ENCODE peak calls at places on chromosomes 16 and 17, in eight cellular contexts. One of them, this sample, is unnamed.
A peak's percentile ranks its signal among the peaks of the same experiment; 100 is the strongest.

GRCh38 chr17:81973432-81973831 is 4.0 kb upstream of the ASPSCR1 start:
- DNase-seq in PC-3: no peak
- DNase-seq in transverse colon: no peak
- DNase-seq in IMR-90: no peak
- DNase-seq in neural crest cell: no peak
- DNase-seq in pancreas: no peak
- DNase-seq in epithelial cell of proximal tubule: no peak
- DNase-seq in GM13977: no peak
- DNase-seq in this sample: no peak

GRCh38 chr17:43482103-43483012 is 1.4 kb upstream of the DHX8 start:
- DNase-seq in pancreas: no peak
- DNase-seq in GM13977: no peak
- DNase-seq in PC-3: no peak
- DNase-seq in neural crest cell: no peak
- DNase-seq in transverse colon: no peak
- DNase-seq in IMR-90: no peak
- DNase-seq in epithelial cell of proximal tubule: no peak
- DNase-seq in this sample: peak; percentile 27

GRCh38 chr17:74309902-74310301 is 16.1 kb upstream of the KIF19 start:
- DNase-seq in IMR-90: no peak
- DNase-seq in pancreas: no peak
- DNase-seq in neural crest cell: no peak
- DNase-seq in transverse colon: no peak
- DNase-seq in PC-3: no peak
- DNase-seq in GM13977: no peak
- DNase-seq in epithelial cell of proximal tubule: no peak
- DNase-seq in this sample: no peak

GRCh38 chr16:19696312-19696711 is 21.7 kb downstream of the KNOP1 start:
- DNase-seq in epithelial cell of proximal tubule: peak; percentile 48
- DNase-seq in GM13977: no peak
- DNase-seq in pancreas: peak; percentile 63
- DNase-seq in PC-3: peak; percentile 83
- DNase-seq in IMR-90: peak; percentile 88
- DNase-seq in neural crest cell: no peak
- DNase-seq in transverse colon: peak; percentile 92
- DNase-seq in this sample: peak; percentile 75

GRCh38 chr17:78722101-78722761 is 59.8 kb downstream of the CYTH1 start:
- DNase-seq in neural crest cell: no peak
- DNase-seq in epithelial cell of proximal tubule: no peak
- DNase-seq in PC-3: no peak
- DNase-seq in transverse colon: peak; percentile 63
- DNase-seq in IMR-90: no peak
- DNase-seq in pancreas: no peak
- DNase-seq in GM13977: peak; percentile 61
- DNase-seq in this sample: peak; percentile 79

GRCh38 chr17:43733956-43734355 is 24.6 kb downstream of the SOST start:
- DNase-seq in PC-3: no peak
- DNase-seq in pancreas: no peak
- DNase-seq in GM13977: no peak
- DNase-seq in neural crest cell: no peak
- DNase-seq in IMR-90: no peak
- DNase-seq in epithelial cell of proximal tubule: no peak
- DNase-seq in transverse colon: no peak
- DNase-seq in this sample: no peak

GRCh38 chr17:64385187-64386083 is 5.2 kb downstream of the PECAM1 start:
- DNase-seq in PC-3: peak; percentile 98
- DNase-seq in IMR-90: peak; percentile 88
- DNase-seq in GM13977: no peak
- DNase-seq in neural crest cell: no peak
- DNase-seq in transverse colon: peak; percentile 48
- DNase-seq in pancreas: no peak
- DNase-seq in epithelial cell of proximal tubule: peak; percentile 67
- DNase-seq in this sample: peak; percentile 19

GRCh38 chr17:32461853-32462617 is 17.7 kb downstream of the PSMD11 start:
- DNase-seq in IMR-90: peak; percentile 52
- DNase-seq in neural crest cell: peak; percentile 63
- DNase-seq in PC-3: peak; percentile 62
- DNase-seq in transverse colon: peak; percentile 63
- DNase-seq in GM13977: peak; percentile 53
- DNase-seq in pancreas: peak; percentile 33
- DNase-seq in epithelial cell of proximal tubule: no peak
- DNase-seq in this sample: peak; percentile 36

GRCh38 chr16:89491238-89491869 is 993 bp upstream of the ANKRD11 start:
- DNase-seq in PC-3: peak; percentile 3
- DNase-seq in IMR-90: no peak
- DNase-seq in pancreas: no peak
- DNase-seq in transverse colon: no peak
- DNase-seq in epithelial cell of proximal tubule: no peak
- DNase-seq in GM13977: no peak
- DNase-seq in neural crest cell: no peak
- DNase-seq in this sample: no peak

GRCh38 chr16:84647830-84648594 is at the start of gene KLHL36:
- DNase-seq in PC-3: peak; percentile 19
- DNase-seq in pancreas: peak; percentile 53
- DNase-seq in GM13977: peak; percentile 98
- DNase-seq in epithelial cell of proximal tubule: no peak
- DNase-seq in neural crest cell: peak; percentile 52
- DNase-seq in IMR-90: no peak
- DNase-seq in transverse colon: peak; percentile 63
- DNase-seq in this sample: peak; percentile 58

GRCh38 chr17:38562215-38562569 is 43.6 kb downstream of the SRCIN1 start:
- DNase-seq in IMR-90: no peak
- DNase-seq in PC-3: no peak
- DNase-seq in GM13977: no peak
- DNase-seq in pancreas: no peak
- DNase-seq in transverse colon: no peak
- DNase-seq in neural crest cell: no peak
- DNase-seq in epithelial cell of proximal tubule: no peak
- DNase-seq in this sample: no peak

GRCh38 chr16:31869511-31870201 is 4.0 kb upstream of the ZNF267 start:
- DNase-seq in IMR-90: peak; percentile 92
- DNase-seq in neural crest cell: no peak
- DNase-seq in transverse colon: peak; percentile 32
- DNase-seq in epithelial cell of proximal tubule: peak; percentile 67
- DNase-seq in GM13977: peak; percentile 34
- DNase-seq in pancreas: peak; percentile 66
- DNase-seq in PC-3: peak; percentile 69
- DNase-seq in this sample: peak; percentile 21

GRCh38 chr16:3112881-3113574 is 642 bp downstream of the ZNF205 start:
- DNase-seq in epithelial cell of proximal tubule: no peak
- DNase-seq in pancreas: no peak
- DNase-seq in transverse colon: no peak
- DNase-seq in IMR-90: peak; percentile 16
- DNase-seq in neural crest cell: no peak
- DNase-seq in PC-3: no peak
- DNase-seq in GM13977: no peak
- DNase-seq in this sample: no peak

GRCh38 chr16:3118204-3118790 is 5.9 kb downstream of the ZNF205 start:
- DNase-seq in neural crest cell: no peak
- DNase-seq in epithelial cell of proximal tubule: no peak
- DNase-seq in transverse colon: no peak
- DNase-seq in pancreas: no peak
- DNase-seq in IMR-90: no peak
- DNase-seq in PC-3: no peak
- DNase-seq in GM13977: no peak
- DNase-seq in this sample: no peak

GRCh38 chr16:3113765-3114479 is 1.5 kb downstream of the ZNF205 start:
- DNase-seq in PC-3: peak; percentile 32
- DNase-seq in pancreas: no peak
- DNase-seq in transverse colon: no peak
- DNase-seq in GM13977: no peak
- DNase-seq in IMR-90: peak; percentile 56
- DNase-seq in neural crest cell: no peak
- DNase-seq in epithelial cell of proximal tubule: no peak
- DNase-seq in this sample: no peak

GRCh38 chr16:3115011-3115410 is 2.6 kb downstream of the ZNF205 start:
- DNase-seq in epithelial cell of proximal tubule: no peak
- DNase-seq in neural crest cell: no peak
- DNase-seq in GM13977: no peak
- DNase-seq in PC-3: no peak
- DNase-seq in pancreas: no peak
- DNase-seq in transverse colon: no peak
- DNase-seq in IMR-90: no peak
- DNase-seq in this sample: no peak

DNA sequence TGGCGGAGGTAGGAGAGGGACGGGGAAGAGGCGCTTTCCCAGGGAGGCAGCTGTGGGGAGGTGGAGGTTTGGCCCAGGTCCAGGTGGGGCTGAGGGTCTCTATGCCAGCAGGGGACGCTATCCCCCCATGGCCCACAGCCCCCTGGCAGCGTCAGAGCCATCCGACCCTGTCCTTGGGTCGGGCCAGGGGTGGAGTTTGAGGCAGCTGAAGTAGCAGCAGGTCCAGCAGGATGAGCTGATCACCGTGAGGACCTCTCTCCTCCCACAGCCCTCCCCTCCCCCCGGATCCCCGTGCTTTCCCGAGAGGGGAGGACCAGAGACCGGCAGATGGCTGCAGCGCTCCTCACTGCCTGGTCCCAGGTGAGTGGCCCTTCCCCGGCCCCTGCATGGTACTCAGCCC is 3.2 kb downstream of the ZNF205 start:
- DNase-seq in neural crest cell: no peak
- DNase-seq in transverse colon: no peak
- DNase-seq in IMR-90: no peak
- DNase-seq in pancreas: no peak
- DNase-seq in PC-3: no peak
- DNase-seq in GM13977: no peak
- DNase-seq in epithelial cell of proximal tubule: no peak
- DNase-seq in this sample: no peak
- TF ChIP-seq CTCF in neural crest cell: no peak
- TF ChIP-seq CTCF in transverse colon: no peak
- TF ChIP-seq CTCF in IMR-90: no peak
- TF ChIP-seq CTCF in pancreas: no peak
- TF ChIP-seq CTCF in PC-3: no peak
- TF ChIP-seq CTCF in GM13977: no peak
- TF ChIP-seq CTCF in epithelial cell of proximal tubule: no peak
- TF ChIP-seq CTCF in this sample: no peak

GRCh38 chr17:76024353-76024752 is 2.8 kb downstream of the EVPL start:
- DNase-seq in pancreas: no peak
- DNase-seq in neural crest cell: no peak
- DNase-seq in GM13977: no peak
- DNase-seq in PC-3: no peak
- DNase-seq in transverse colon: no peak
- DNase-seq in epithelial cell of proximal tubule: no peak
- DNase-seq in IMR-90: no peak
- DNase-seq in this sample: no peak

GRCh38 chr17:76023900-76024237 is 3.2 kb downstream of the EVPL start:
- DNase-seq in epithelial cell of proximal tubule: no peak
- DNase-seq in neural crest cell: no peak
- DNase-seq in transverse colon: no peak
- DNase-seq in IMR-90: no peak
- DNase-seq in PC-3: no peak
- DNase-seq in GM13977: no peak
- DNase-seq in pancreas: no peak
- DNase-seq in this sample: no peak

GRCh38 chr17:76027159-76027839 is at the start of gene EVPL:
- DNase-seq in neural crest cell: no peak
- DNase-seq in IMR-90: no peak
- DNase-seq in GM13977: no peak
- DNase-seq in epithelial cell of proximal tubule: no peak
- DNase-seq in pancreas: peak; percentile 43
- DNase-seq in PC-3: peak; percentile 98
- DNase-seq in transverse colon: peak; percentile 90
- DNase-seq in this sample: peak; percentile 98

GRCh38 chr17:76025294-76025693 is 1.8 kb downstream of the EVPL start:
- DNase-seq in IMR-90: no peak
- DNase-seq in neural crest cell: no peak
- DNase-seq in PC-3: no peak
- DNase-seq in transverse colon: no peak
- DNase-seq in GM13977: no peak
- DNase-seq in epithelial cell of proximal tubule: no peak
- DNase-seq in pancreas: no peak
- DNase-seq in this sample: no peak

GRCh38 chr17:76026714-76027158 is 370 bp downstream of the EVPL start:
- DNase-seq in PC-3: peak; percentile 27
- DNase-seq in epithelial cell of proximal tubule: no peak
- DNase-seq in GM13977: no peak
- DNase-seq in neural crest cell: no peak
- DNase-seq in transverse colon: no peak
- DNase-seq in IMR-90: no peak
- DNase-seq in pancreas: no peak
- DNase-seq in this sample: peak; percentile 69
- TF ChIP-seq CTCF in PC-3: no peak
- TF ChIP-seq CTCF in epithelial cell of proximal tubule: peak; percentile 37
- TF ChIP-seq CTCF in GM13977: no peak
- TF ChIP-seq CTCF in neural crest cell: no peak
- TF ChIP-seq CTCF in transverse colon: peak; percentile 33
- TF ChIP-seq CTCF in IMR-90: no peak
- TF ChIP-seq CTCF in pancreas: no peak
- TF ChIP-seq CTCF in this sample: no peak

DNA sequence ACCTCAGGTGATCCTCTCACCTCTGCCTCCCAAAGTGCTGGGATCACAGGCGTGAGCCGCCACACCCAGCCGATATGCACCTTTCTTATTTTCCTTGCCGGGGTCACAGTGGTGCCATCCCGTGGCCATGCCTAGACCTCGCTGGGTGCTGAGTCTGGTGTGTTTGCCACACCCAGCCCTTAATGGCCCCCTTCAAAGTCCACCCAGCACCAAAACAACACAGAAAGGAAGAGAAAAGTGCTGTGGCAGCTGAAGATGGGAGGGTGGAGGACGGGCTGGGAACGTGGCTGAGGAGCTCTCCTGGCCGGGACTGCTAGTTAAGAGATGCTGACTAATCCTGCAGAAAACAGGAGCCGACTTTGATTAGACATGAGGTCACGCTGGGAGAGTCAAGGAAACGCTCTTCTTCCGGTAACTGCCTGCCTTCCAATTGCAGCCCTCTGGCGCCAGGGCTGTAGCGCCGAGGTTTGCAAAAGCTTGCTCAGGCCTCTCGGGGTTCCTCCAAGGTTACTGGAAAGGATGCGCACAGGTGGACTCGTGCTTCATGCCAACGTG is 10.9 kb downstream of the SLC43A2 start:
- DNase-seq in neural crest cell: no peak
- DNase-seq in PC-3: no peak
- DNase-seq in IMR-90: peak; percentile 77
- DNase-seq in GM13977: no peak
- DNase-seq in transverse colon: peak; percentile 82
- DNase-seq in epithelial cell of proximal tubule: peak; percentile 52
- DNase-seq in pancreas: no peak
- DNase-seq in this sample: no peak
- TF ChIP-seq CTCF in neural crest cell: no peak
- TF ChIP-seq CTCF in PC-3: no peak
- TF ChIP-seq CTCF in IMR-90: peak; percentile 5
- TF ChIP-seq CTCF in GM13977: no peak
- TF ChIP-seq CTCF in transverse colon: peak; percentile 13
- TF ChIP-seq CTCF in epithelial cell of proximal tubule: peak; percentile 34
- TF ChIP-seq CTCF in pancreas: no peak
- TF ChIP-seq CTCF in this sample: no peak

GRCh38 chr16:16183562-16183961 is 39.7 kb downstream of the ABCC6 start:
- DNase-seq in epithelial cell of proximal tubule: no peak
- DNase-seq in IMR-90: no peak
- DNase-seq in neural crest cell: peak; percentile 18
- DNase-seq in pancreas: no peak
- DNase-seq in GM13977: no peak
- DNase-seq in PC-3: no peak
- DNase-seq in transverse colon: no peak
- DNase-seq in this sample: no peak
- TF ChIP-seq CTCF in epithelial cell of proximal tubule: peak; percentile 52
- TF ChIP-seq CTCF in IMR-90: peak; percentile 2
- TF ChIP-seq CTCF in neural crest cell: peak; percentile 17
- TF ChIP-seq CTCF in pancreas: no peak
- TF ChIP-seq CTCF in GM13977: peak; percentile 17
- TF ChIP-seq CTCF in PC-3: peak; percentile 45
- TF ChIP-seq CTCF in transverse colon: no peak
- TF ChIP-seq CTCF in this sample: peak; percentile 3